ENCODE peak calls at places on chromosomes 3 and 15, in seven cellular contexts. O, T, P, J, F, D and M are unnamed samples.

GRCh38 chr3:55507808-55508207 is 20.7 kb upstream of the WNT5A start:
- DNase-seq in D (no peak), F (no peak), J (no peak), P (no peak), T (no peak), O (no peak), M (no peak)

GRCh38 chr3:45864760-45865567 is 21.4 kb upstream of the CCR9 start:
- DNase-seq in P (no peak), D (no peak), J (no peak), O (no peak), T (no peak), F (no peak), M (no peak)

GRCh38 chr3:126433496-126434263 is 39.0 kb downstream of the CFAP100 start:
- DNase-seq in D (peak), F (no peak), T (no peak), P (no peak), O (no peak), J (no peak), M (no peak)

GRCh38 chr3:107242579-107242978 is 134.7 kb upstream of the CCDC54 start:
- DNase-seq in J (no peak), T (no peak), D (no peak), F (no peak), P (no peak), O (no peak), M (no peak)

GRCh38 chr3:13277860-13278531 is 142.1 kb downstream of the NUP210 start:
- DNase-seq in P (no peak), J (no peak), D (peak), F (no peak), O (no peak), T (no peak), M (no peak)

GRCh38 chr3:171620825-171621434 is 160.7 kb upstream of the TNIK start:
- DNase-seq in T (no peak), D (no peak), F (no peak), P (no peak), O (no peak), J (no peak), M (no peak)

GRCh38 chr15:24954783-24955548 is at the start of the genes SNRPN and SNURF:
- DNase-seq in P (peak), T (peak), D (peak), F (peak), O (no peak), J (peak), M (peak)

GRCh38 chr3:187919018-187919417 is 173.8 kb upstream of the BCL6 start:
- DNase-seq in T (no peak), D (no peak), F (peak), O (no peak), P (peak), J (no peak), M (no peak)

GRCh38 chr3:170840291-170840859 is 29.6 kb downstream of the RPL22L1 start:
- DNase-seq in F (no peak), D (no peak), T (no peak), P (no peak), O (no peak), J (no peak), M (no peak)

GRCh38 chr3:108914774-108915641 is 38.7 kb downstream of the GUCA1C start:
- DNase-seq in F (peak), P (no peak), D (no peak), O (peak), T (no peak), J (peak), M (no peak)

DNA sequence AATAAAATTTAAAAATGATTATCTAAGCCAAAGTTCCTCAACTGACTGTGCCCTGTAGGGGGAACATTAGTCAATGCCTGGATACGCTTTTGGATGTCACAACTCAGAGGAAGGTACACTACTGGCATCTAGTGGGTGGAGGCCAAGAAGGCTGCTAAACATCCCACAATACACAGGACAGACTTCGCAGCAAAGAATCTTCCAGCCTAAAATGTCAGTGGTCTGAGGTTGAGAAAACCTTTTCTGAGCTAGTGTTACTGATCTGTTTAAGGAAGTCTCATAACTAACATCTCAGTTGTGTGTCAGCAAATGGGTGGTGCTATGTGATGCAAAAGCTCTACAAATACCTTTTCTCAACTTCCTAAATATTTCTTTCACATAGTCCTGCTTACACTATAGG is 20.9 kb upstream of the LDHAL6B start:
- DNase-seq in F (no peak), J (peak), D (no peak), P (no peak), T (no peak), O (no peak), M (no peak)
- TF ChIP-seq CTCF in F (no peak), J (peak), D (no peak), P (no peak), T (no peak), O (no peak), M (no peak)

GRCh38 chr3:135229018-135229495 is 434.0 kb downstream of the EPHB1 start:
- DNase-seq in J (no peak), T (peak), O (no peak), P (no peak), D (no peak), F (no peak), M (no peak)
- TF ChIP-seq CTCF in J (no peak), T (no peak), O (no peak), P (no peak), D (no peak), F (no peak), M (no peak)

GRCh38 chr3:169526246-169526645 is 137.3 kb downstream of the MECOM start:
- DNase-seq in J (no peak), O (peak), T (no peak), F (no peak), P (no peak), D (no peak), M (no peak)

GRCh38 chr3:169529013-169529412 is 134.5 kb downstream of the MECOM start:
- DNase-seq in D (no peak), J (no peak), P (no peak), O (no peak), F (no peak), T (no peak), M (no peak)

GRCh38 chr3:169528289-169528688 is 135.2 kb downstream of the MECOM start:
- DNase-seq in T (no peak), D (no peak), F (no peak), O (no peak), P (no peak), J (no peak), M (no peak)

GRCh38 chr3:169524131-169524530 is 139.4 kb downstream of the MECOM start:
- DNase-seq in T (no peak), F (no peak), D (no peak), J (no peak), O (no peak), P (no peak), M (no peak)

GRCh38 chr3:169527539-169527938 is 136.0 kb downstream of the MECOM start:
- DNase-seq in P (no peak), T (no peak), D (no peak), O (no peak), F (no peak), J (no peak), M (no peak)
- TF ChIP-seq CTCF in P (no peak), T (no peak), D (no peak), O (no peak), F (no peak), J (no peak), M (no peak)

GRCh38 chr3:43583481-43583880 is 38.3 kb downstream of the ANO10 start:
- DNase-seq in P (no peak), D (no peak), T (no peak), J (peak), O (no peak), F (no peak), M (no peak)
- TF ChIP-seq CTCF in P (no peak), D (no peak), T (no peak), J (no peak), O (no peak), F (no peak), M (peak)

GRCh38 chr3:71513495-71513894 is 70.0 kb downstream of the FOXP1 start:
- DNase-seq in J (no peak), D (no peak), O (no peak), P (no peak), T (no peak), F (no peak), M (no peak)

GRCh38 chr3:71512000-71512399 is 71.5 kb downstream of the FOXP1 start:
- DNase-seq in O (no peak), P (no peak), T (no peak), D (no peak), J (no peak), F (peak), M (no peak)

GRCh38 chr3:71514621-71515020 is 68.9 kb downstream of the FOXP1 start:
- DNase-seq in D (no peak), J (no peak), O (no peak), P (no peak), F (no peak), T (no peak), M (no peak)

GRCh38 chr3:71512544-71512943 is 71.0 kb downstream of the FOXP1 start:
- DNase-seq in P (no peak), D (no peak), F (no peak), O (no peak), T (no peak), J (no peak), M (no peak)

DNA sequence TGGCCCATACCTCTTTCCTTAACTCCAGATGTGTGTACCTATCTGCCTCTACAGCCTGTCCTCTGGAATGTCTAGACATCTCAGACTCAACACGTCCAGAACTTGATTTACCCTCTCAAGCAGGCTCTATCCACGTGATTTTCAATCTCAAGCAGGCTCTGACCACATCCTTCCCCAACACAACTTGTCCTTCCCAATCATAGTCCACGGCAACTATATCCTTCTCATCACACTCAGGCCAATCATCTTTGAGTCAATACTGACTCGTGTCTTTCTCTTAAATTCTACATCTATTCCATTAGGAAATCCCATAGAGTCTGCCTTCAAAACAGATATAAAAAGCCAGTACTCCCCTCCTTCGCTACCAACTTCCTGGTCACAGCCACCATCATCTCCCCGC is 70.4 kb downstream of the FOXP1 start:
- DNase-seq in F (no peak), J (no peak), D (no peak), P (no peak), O (no peak), T (no peak), M (no peak)
- TF ChIP-seq CTCF in F (no peak), J (no peak), D (no peak), P (no peak), O (no peak), T (no peak), M (no peak)

DNA sequence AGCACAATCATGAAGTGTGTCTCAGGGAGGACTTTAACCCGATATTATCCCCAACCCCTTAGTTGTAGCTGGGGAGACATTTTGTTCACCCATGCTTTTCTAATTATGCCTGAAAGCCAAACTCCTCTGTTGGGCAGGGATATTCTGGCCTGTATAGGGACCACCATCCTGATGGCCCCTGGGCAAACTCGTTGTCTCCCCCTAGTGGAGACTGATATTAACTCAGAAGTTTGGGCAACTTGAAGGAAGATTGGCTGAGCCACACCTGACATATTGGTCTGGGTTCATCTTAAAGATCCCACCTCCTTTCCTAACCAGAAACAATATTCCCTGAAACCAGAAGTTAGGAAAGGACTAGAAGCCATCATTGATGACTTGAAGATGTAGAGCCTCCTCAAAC is 42.3 kb downstream of the TM4SF18 start:
- DNase-seq in P (no peak), J (peak), O (no peak), T (no peak), F (no peak), D (no peak), M (no peak)
- TF ChIP-seq CTCF in P (no peak), J (peak), O (peak), T (no peak), F (peak), D (no peak), M (peak)

GRCh38 chr3:30630238-30631030 is 24.0 kb downstream of the TGFBR2 start:
- DNase-seq in D (no peak), J (no peak), T (no peak), O (no peak), P (no peak), F (no peak), M (no peak)

GRCh38 chr3:30629736-30630135 is 23.3 kb downstream of the TGFBR2 start:
- DNase-seq in P (no peak), F (no peak), O (no peak), D (no peak), J (no peak), T (no peak), M (no peak)

GRCh38 chr3:30631237-30631961 is 25.0 kb downstream of the TGFBR2 start:
- DNase-seq in O (no peak), F (no peak), P (no peak), D (no peak), J (peak), T (no peak), M (no peak)

GRCh38 chr3:30628188-30628930 is 22.0 kb downstream of the TGFBR2 start:
- DNase-seq in D (no peak), O (no peak), F (no peak), J (no peak), P (no peak), T (no peak), M (no peak)

GRCh38 chr3:30628931-30629590 is 22.7 kb downstream of the TGFBR2 start:
- DNase-seq in T (no peak), P (no peak), F (no peak), D (no peak), J (peak), O (no peak), M (no peak)
- TF ChIP-seq CTCF in T (no peak), P (no peak), F (peak), D (no peak), J (no peak), O (no peak), M (no peak)

DNA sequence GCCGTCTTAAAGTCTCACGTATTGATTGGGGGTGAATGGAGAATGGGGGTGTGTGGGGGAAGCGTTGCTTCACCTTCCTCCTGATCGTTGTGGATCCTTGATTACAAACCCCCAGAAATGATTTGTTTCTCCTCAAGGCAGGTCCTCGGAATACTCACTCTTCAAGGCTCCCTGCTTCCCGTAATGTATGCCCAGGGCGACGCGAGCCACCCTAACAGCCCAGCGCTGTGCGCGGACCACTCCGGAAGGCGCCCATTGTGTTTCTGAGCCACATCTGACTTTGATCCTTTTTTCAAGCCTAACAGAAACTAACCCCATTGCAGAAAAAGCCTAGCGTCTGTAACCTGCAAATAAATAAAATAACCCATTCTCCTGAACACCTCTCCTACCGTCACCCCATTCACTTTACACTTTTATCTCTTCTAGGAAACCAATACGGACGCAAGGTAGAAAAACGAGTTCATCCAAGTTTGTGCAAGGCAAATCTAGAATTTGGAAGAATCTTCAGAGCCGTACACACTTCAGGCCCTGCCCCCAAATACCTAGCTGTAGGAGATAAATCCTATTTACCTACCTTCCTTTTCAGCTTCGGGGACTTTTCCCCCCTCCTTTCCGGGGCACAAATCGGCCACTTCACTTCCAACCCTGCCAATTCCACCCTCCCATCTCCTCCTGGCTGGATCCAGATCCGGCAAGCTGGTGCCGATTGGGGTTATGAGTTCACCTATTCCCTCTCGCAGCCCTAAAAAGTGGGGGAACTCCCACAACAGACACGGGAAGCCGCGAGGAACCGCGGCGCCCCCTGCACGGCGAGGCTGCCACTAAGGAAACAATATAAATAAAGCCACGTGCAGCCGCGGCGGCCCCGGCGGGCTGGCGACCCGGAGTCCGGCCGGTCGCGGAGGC is 1.1 kb downstream of the PRTG start:
- DNase-seq in O (no peak), D (no peak), P (no peak), T (no peak), F (no peak), J (peak), M (no peak)
- TF ChIP-seq CTCF in O (no peak), D (no peak), P (no peak), T (no peak), F (no peak), J (no peak), M (no peak)